ENCODE peak calls at places on chromosomes 12 and 14, in four cellular contexts. W is pancreas, N is GM13976, R is AG10803. J is an unnamed sample.

GRCh38 chr12:30880813-30881212 is 45.7 kb upstream of the TSPAN11 start:
- DNase-seq in W (no peak), N (no peak), R (no peak), J (no peak)

GRCh38 chr14:101721951-101722661 is 39.4 kb upstream of the PPP2R5C start:
- DNase-seq in W (no peak), N (peak), R (peak), J (peak)

GRCh38 chr12:22307811-22308210 is 26.7 kb downstream of the ST8SIA1 start:
- DNase-seq in W (no peak), N (no peak), R (no peak), J (no peak)

GRCh38 chr12:128190614-128191013 is 76.4 kb upstream of the TMEM132C start:
- DNase-seq in W (no peak), N (peak), R (no peak), J (no peak)

GRCh38 chr12:120468846-120469449 is 600 bp downstream of the SRSF9 start:
- DNase-seq in W (no peak), N (peak), R (peak), J (peak)

GRCh38 chr14:99755629-99756603 is 37.3 kb upstream of the EML1 start:
- DNase-seq in W (peak), N (no peak), R (peak), J (peak)

GRCh38 chr12:102376251-102376747 is 104.1 kb downstream of the IGF1 start:
- DNase-seq in W (no peak), N (no peak), R (peak), J (no peak)

GRCh38 chr14:62143235-62143634 is 381.0 kb downstream of the SNAPC1 start:
- DNase-seq in W (no peak), N (no peak), R (peak), J (peak)

GRCh38 chr12:32455607-32456063 is 56.3 kb downstream of the FGD4 start:
- DNase-seq in W (no peak), N (peak), R (peak), J (peak)

GRCh38 chr12:4939418-4940023 is 29.8 kb downstream of the KCNA1 start:
- DNase-seq in W (no peak), N (no peak), R (no peak), J (no peak)
- TF ChIP-seq CTCF in W (no peak), N (no peak), R (peak), J (peak)

DNA sequence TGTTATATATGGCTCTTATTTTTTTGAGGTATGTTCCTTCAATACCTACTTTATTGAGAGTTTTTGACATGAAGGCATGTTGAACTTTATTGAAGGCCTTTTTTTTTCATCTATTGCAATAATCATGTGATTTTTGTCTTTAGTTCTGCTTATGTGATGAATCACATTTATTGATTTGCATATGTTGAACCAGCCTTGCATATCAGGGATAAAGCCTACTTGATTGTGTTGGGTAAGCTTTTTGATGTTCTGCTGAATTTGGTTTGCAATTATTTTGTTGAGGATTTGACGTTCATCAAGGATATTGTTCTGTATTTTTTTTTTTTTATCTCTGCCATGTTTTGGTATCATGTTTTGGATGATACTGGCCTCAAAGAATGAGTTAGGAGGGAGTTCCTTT is 15.2 kb upstream of the ART4 start:
- DNase-seq in W (no peak), N (no peak), R (no peak), J (no peak)
- TF ChIP-seq CTCF in W (no peak), N (no peak), R (no peak), J (no peak)

GRCh38 chr14:63800083-63800482 is 52.7 kb upstream of the SYNE2 start:
- DNase-seq in W (no peak), N (no peak), R (no peak), J (no peak)

GRCh38 chr14:63800651-63801385 is 52.0 kb upstream of the SYNE2 start:
- DNase-seq in W (no peak), N (no peak), R (no peak), J (no peak)

DNA sequence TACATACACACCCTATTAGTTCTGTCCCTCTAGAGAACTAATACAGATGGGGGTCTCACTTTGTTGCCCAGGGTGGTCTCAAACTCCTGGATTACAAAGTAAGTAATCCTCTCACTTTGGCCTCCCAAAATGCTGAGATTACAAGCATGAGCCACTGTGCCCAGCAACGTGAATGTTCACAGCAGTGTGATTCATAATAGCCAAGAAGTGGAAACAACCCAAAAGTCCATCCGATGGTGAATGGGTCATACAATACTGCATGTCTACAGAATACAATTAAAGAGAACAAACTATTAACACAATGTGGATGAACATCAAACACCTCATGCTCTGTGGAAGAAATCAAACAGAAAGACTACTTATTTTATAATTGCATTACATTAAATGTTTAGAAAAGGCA is 57.3 kb upstream of the SYNE2 start:
- DNase-seq in W (no peak), N (no peak), R (no peak), J (no peak)
- TF ChIP-seq CTCF in W (no peak), N (no peak), R (no peak), J (no peak)

DNA sequence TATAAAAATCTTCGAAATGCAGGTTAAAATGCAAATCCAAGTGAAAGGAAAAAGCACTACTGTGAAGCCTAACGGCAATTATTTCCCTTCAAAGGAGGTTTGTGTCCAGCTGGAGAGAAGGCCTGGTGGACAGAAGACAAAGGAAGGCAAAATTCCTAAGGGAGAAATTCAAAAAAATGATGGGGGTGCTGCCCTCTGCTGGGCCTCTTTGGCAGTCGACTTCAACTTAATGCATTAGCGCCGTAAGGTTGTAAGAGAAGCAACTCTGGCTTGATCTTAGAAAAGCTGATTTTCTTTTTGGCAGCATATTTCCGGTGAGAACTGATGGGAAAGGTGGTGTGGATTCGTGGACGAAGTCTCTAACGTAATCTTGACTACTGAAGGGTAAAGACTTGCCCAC is 34.3 kb upstream of the CHFR start:
- DNase-seq in W (no peak), N (no peak), R (no peak), J (no peak)
- TF ChIP-seq CTCF in W (no peak), N (no peak), R (no peak), J (peak)

GRCh38 chr12:9798008-9798619 is 29.2 kb upstream of the KLRF1 start:
- DNase-seq in W (peak), N (peak), R (peak), J (peak)
- TF ChIP-seq CTCF in W (peak), N (peak), R (peak), J (peak)

GRCh38 chr12:117006333-117006732 is 92.9 kb downstream of the TESC start:
- DNase-seq in W (no peak), N (no peak), R (no peak), J (no peak)
- TF ChIP-seq CTCF in W (no peak), N (no peak), R (no peak), J (no peak)

GRCh38 chr12:123931686-123932321 is 40.8 kb downstream of the CCDC92 start:
- DNase-seq in W (no peak), N (no peak), R (no peak), J (no peak)
- TF ChIP-seq CTCF in W (no peak), N (no peak), R (no peak), J (no peak)

GRCh38 chr12:49974231-49974675 is 1.5 kb downstream of the AQP6 start:
- DNase-seq in W (peak), N (no peak), R (peak), J (peak)
- TF ChIP-seq CTCF in W (peak), N (no peak), R (peak), J (peak)

DNA sequence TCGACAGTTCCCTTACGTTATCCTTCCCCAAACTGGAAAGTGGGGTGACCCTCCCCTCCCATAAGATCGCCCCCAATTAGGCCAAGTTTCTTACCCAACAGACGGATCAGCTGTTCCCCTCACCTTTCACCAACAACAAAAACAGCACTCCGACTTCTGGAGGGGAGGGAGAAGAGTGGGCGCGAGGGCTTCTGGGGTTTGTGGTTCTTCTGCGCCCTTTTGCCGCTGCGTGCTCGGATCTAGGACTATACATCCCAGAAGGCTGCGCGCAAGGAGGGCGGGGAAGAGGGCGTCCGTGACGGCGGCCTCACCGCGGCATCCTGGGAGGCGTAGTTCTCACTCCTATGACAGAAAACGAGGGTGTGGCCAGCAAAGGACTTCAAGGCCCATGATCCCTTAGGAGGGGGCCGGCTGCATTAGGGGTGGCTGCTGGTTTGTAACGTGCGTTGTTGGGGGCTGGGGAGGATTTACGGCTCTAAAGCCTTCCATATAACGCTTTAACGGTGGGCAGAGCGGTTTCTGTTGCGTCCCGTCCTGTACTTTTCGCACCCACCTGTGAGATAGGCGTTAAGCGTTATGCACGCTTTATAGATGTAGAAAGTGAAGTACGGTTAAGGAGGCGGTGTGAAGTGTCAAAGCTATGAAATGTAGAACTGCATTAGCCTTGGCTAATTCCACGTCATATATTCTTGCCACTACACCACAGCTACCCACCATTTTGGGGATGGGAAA is at the start of gene CALCOCO1:
- DNase-seq in W (peak), N (peak), R (peak), J (peak)
- TF ChIP-seq CTCF in W (no peak), N (no peak), R (no peak), J (no peak)

J was measured in HFFc6.